ENCODE peak calls at places on chromosome 9, in four cellular contexts. F, C, V and R are unnamed samples.

GRCh38 chr9:106019702-106020101 is 325.4 kb downstream of the TMEM38B start:
- DNase-seq in F (no peak), C (no peak), V (no peak), R (no peak)

GRCh38 chr9:128078504-128079434 is 10.7 kb downstream of the SLC25A25 start:
- DNase-seq in F (peak), C (peak), V (no peak), R (peak)

GRCh38 chr9:93422987-93423386 is 28.5 kb upstream of the FAM120A start:
- DNase-seq in F (no peak), C (no peak), V (no peak), R (no peak)

GRCh38 chr9:86707932-86708510 is 239.3 kb downstream of the GAS1 start:
- DNase-seq in F (no peak), C (no peak), V (no peak), R (no peak)

GRCh38 chr9:137112564-137113384 is 1.8 kb downstream of the DPP7 start:
- DNase-seq in F (no peak), C (no peak), V (peak), R (no peak)

GRCh38 chr9:70962761-70963445 is 158.5 kb downstream of the TRPM3 start:
- DNase-seq in F (peak), C (peak), V (no peak), R (peak)

GRCh38 chr9:127130661-127131538 is 8.5 kb upstream of the ANGPTL2 start:
- DNase-seq in F (peak), C (peak), V (no peak), R (peak)

GRCh38 chr9:17021379-17021970 is 113.4 kb upstream of the CNTLN start:
- DNase-seq in F (peak), C (peak), V (no peak), R (peak)

GRCh38 chr9:134284273-134284672 is 42.0 kb upstream of the RXRA start:
- DNase-seq in F (no peak), C (peak), V (no peak), R (no peak)

GRCh38 chr9:134852906-134853654 is 27.5 kb upstream of the FCN2 start:
- DNase-seq in F (no peak), C (no peak), V (peak), R (no peak)

GRCh38 chr9:91766301-91766700 is 183.7 kb downstream of the ROR2 start:
- DNase-seq in F (no peak), C (no peak), V (no peak), R (no peak)

GRCh38 chr9:3478549-3478953 is 47.2 kb downstream of the RFX3 start:
- DNase-seq in F (peak), C (peak), V (no peak), R (peak)

GRCh38 chr9:32004431-32005076 is 379.9 kb upstream of the ACO1 start:
- DNase-seq in F (no peak), C (no peak), V (no peak), R (no peak)

GRCh38 chr9:35349287-35349990 is 140.5 kb upstream of the RUSC2 start:
- DNase-seq in F (no peak), C (no peak), V (no peak), R (peak)

GRCh38 chr9:93479726-93480125 is 26.3 kb upstream of the FAM120AOS start:
- DNase-seq in F (no peak), C (no peak), V (no peak), R (no peak)

GRCh38 chr9:122342323-122343050 is 28.3 kb upstream of the PTGS1 start:
- DNase-seq in F (no peak), C (no peak), V (no peak), R (no peak)

GRCh38 chr9:100586093-100586492 is 8.2 kb downstream of the CAVIN4 start:
- DNase-seq in F (no peak), C (no peak), V (no peak), R (no peak)

GRCh38 chr9:93028448-93029006 is 30.0 kb upstream of the SUSD3 start:
- DNase-seq in F (no peak), C (no peak), V (no peak), R (no peak)

GRCh38 chr9:99001892-99002291 is 58.2 kb downstream of the COL15A1 start:
- DNase-seq in F (no peak), C (no peak), V (no peak), R (no peak)

GRCh38 chr9:137406876-137407589 is 15.9 kb downstream of the EXD3 start:
- DNase-seq in F (peak), C (peak), V (peak), R (peak)

GRCh38 chr9:124522121-124523098 is 15.2 kb upstream of the NR5A1 start:
- DNase-seq in F (no peak), C (no peak), V (no peak), R (no peak)

GRCh38 chr9:111897831-111898144 is 1.2 kb downstream of the UGCG start:
- DNase-seq in F (peak), C (peak), V (no peak), R (peak)